ENCODE peak calls at places on chromosomes 7 and 10, in four cellular contexts. O is HCT116, G is A549, F is GM23338. I is an unnamed sample.

GRCh38 chr10:76779163-76779820 is 858.3 kb downstream of the KCNMA1 start:
- DNase-seq in O (no peak), G (no peak), F (peak), I (no peak)

GRCh38 chr7:128210590-128211570 is 30.2 kb upstream of the LEP start:
- DNase-seq in O (no peak), G (no peak), F (no peak), I (no peak)

GRCh38 chr7:30206466-30206865 is 71.7 kb downstream of the MTURN start:
- DNase-seq in O (peak), G (peak), F (peak), I (no peak)

GRCh38 chr7:76071316-76072242 is 23.7 kb downstream of the MDH2 start:
- DNase-seq in O (no peak), G (no peak), F (no peak), I (no peak)

GRCh38 chr7:80014507-80014906 is 120.1 kb upstream of the GNAI1 start:
- DNase-seq in O (no peak), G (no peak), F (peak), I (no peak)

GRCh38 chr10:73247509-73248258 is 629 bp upstream of the DNAJC9 start:
- DNase-seq in O (no peak), G (no peak), F (peak), I (no peak)

GRCh38 chr10:129321727-129322126 is 145.3 kb upstream of the MGMT start:
- DNase-seq in O (no peak), G (no peak), F (no peak), I (no peak)

GRCh38 chr10:31928531-31929259 is at the start of gene ARHGAP12:
- DNase-seq in O (no peak), G (peak), F (peak), I (no peak)

GRCh38 chr10:102342462-102342861 is 53.0 kb upstream of the NFKB2 start:
- DNase-seq in O (no peak), G (no peak), F (peak), I (no peak)

DNA sequence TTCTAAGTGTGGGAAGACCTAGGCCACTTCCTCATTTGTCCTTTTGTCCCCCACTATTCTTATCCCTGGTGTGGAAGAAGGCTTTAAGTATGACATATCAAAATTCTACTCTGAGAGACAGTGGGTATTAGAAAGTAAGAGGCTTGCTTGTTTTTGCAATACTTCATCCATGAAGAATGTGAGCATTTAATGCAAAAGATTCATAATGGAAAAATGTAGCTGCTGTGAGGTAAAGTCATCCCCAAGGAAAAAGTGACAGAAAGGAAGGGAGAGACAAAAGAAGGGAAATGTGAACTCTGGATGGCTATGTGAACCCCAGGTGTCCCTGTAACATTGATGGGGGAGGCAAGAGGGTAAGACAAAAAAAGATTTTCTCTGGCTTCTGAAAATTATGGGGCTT is 607.5 kb downstream of the SORCS1 start:
- DNase-seq in O (no peak), G (no peak), F (no peak), I (no peak)
- H3K27ac ChIP-seq in O (no peak), G (no peak), F (no peak), I (no peak)

GRCh38 chr10:80357000-80357803 is 621 bp downstream of the DYDC2 start:
- DNase-seq in O (no peak), G (no peak), F (peak), I (no peak)
- TF ChIP-seq REST in O (no peak), G (no peak), F (no peak), I (no peak)

GRCh38 chr7:90210475-90210874 is 1.1 kb upstream of the STEAP2 start:
- DNase-seq in O (no peak), G (no peak), F (no peak), I (no peak)
- H3K27ac ChIP-seq in O (no peak), G (peak), F (no peak), I (no peak)

GRCh38 chr7:104207731-104208420 is at the start of gene ORC5:
- DNase-seq in O (peak), G (peak), F (peak), I (peak)
- TF ChIP-seq REST in O (no peak), G (no peak), F (no peak), I (no peak)

GRCh38 chr10:29481906-29482440 is 152.8 kb downstream of the SVIL start:
- DNase-seq in O (no peak), G (no peak), F (no peak), I (no peak)

GRCh38 chr10:29482591-29483421 is 152.0 kb downstream of the SVIL start:
- DNase-seq in O (no peak), G (no peak), F (peak), I (no peak)

GRCh38 chr10:29479081-29479917 is 155.5 kb downstream of the SVIL start:
- DNase-seq in O (no peak), G (no peak), F (no peak), I (no peak)

GRCh38 chr10:29480281-29480954 is 154.4 kb downstream of the SVIL start:
- DNase-seq in O (no peak), G (no peak), F (no peak), I (no peak)
- H3K27ac ChIP-seq in O (no peak), G (no peak), F (no peak), I (no peak)

GRCh38 chr10:30535677-30536076 is 93.9 kb downstream of the LYZL2 start:
- DNase-seq in O (no peak), G (no peak), F (no peak), I (no peak)
- TF ChIP-seq REST in O (no peak), G (no peak), F (no peak), I (no peak)

DNA sequence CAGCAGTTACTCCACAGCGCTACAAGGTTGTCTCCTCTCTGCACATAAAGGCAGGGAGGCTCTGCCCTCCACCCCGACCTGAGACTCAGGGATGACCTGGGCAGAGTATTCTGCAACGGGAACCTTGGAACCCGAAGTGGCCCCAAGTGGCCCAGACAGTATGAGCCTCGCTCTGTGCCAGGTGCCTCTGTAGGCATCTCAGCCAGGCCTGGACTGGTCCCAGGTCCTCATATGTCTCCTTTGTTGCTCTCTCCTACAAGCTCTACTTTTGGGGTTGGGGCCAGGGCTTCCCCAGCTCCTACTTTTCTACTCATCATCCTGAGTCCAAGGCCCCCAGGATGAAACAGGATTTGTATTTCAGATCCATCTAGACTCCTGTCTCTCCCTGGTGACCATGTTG is 241.5 kb upstream of the PRSS1 start:
- DNase-seq in O (no peak), G (no peak), F (no peak), I (no peak)
- H3K27ac ChIP-seq in O (peak), G (no peak), F (no peak), I (no peak)

GRCh38 chr7:105014725-105015630 is 973 bp downstream of the KMT2E start:
- DNase-seq in O (no peak), G (peak), F (peak), I (peak)
- TF ChIP-seq REST in O (no peak), G (no peak), F (no peak), I (no peak)

GRCh38 chr7:516216-516605 is 3.4 kb downstream of the PDGFA start:
- DNase-seq in O (no peak), G (no peak), F (peak), I (no peak)

GRCh38 chr7:519429-519973 is at the start of gene PDGFA:
- DNase-seq in O (no peak), G (no peak), F (no peak), I (no peak)

GRCh38 chr7:516606-517456 is 2.8 kb downstream of the PDGFA start:
- DNase-seq in O (no peak), G (peak), F (peak), I (no peak)

GRCh38 chr7:518630-519428 is 817 bp downstream of the PDGFA start:
- DNase-seq in O (no peak), G (peak), F (peak), I (no peak)

GRCh38 chr7:517848-518629 is 1.6 kb downstream of the PDGFA start:
- DNase-seq in O (no peak), G (peak), F (peak), I (no peak)
- H3K27ac ChIP-seq in O (peak), G (peak), F (no peak), I (peak)